ENCODE peak calls at places on chromosomes 7 and 10, in seven cellular contexts. K is tibial artery, Q is suprapubic skin, J is H1, X is thyroid gland, T is cardiac muscle cell, L is endodermal cell. V is an unnamed sample.

GRCh38 chr10:73110345-73110849 is at the start of gene NUDT13:
- DNase-seq in K (peak; percentile 78), T (peak; percentile 87), L (peak; percentile 89), X (peak; percentile 70), Q (no peak), J (peak; percentile 58), V (peak; percentile 78)

GRCh38 chr10:35400600-35401268 is 64.4 kb downstream of the CCNY start:
- DNase-seq in T (peak; percentile 27), J (no peak), K (no peak), Q (no peak), L (no peak), X (no peak), V (no peak)

GRCh38 chr10:104123397-104123796 is 1.4 kb downstream of the SFR1 start:
- DNase-seq in K (no peak), X (no peak), T (peak; percentile 34), J (no peak), L (no peak), Q (no peak), V (no peak)

GRCh38 chr10:71727429-71728217 is 8.0 kb upstream of the C10orf105 start:
- DNase-seq in Q (peak; percentile 92), J (no peak), K (peak; percentile 61), T (peak; percentile 30), L (no peak), X (peak; percentile 94), V (peak; percentile 53)

GRCh38 chr10:78972160-78972946 is 96.4 kb upstream of the ZMIZ1 start:
- DNase-seq in X (peak; percentile 85), L (peak; percentile 76), K (peak; percentile 85), J (no peak), T (peak; percentile 78), Q (peak; percentile 88), V (peak; percentile 76)

GRCh38 chr7:151051108-151051507 is 2.8 kb downstream of the ASIC3 start:
- DNase-seq in J (no peak), Q (no peak), L (peak; percentile 96), K (no peak), T (peak; percentile 79), X (peak; percentile 51), V (peak; percentile 62)

GRCh38 chr10:49609283-49610014 is 661 bp upstream of the SLC18A3 start:
- DNase-seq in L (peak; percentile 79), Q (peak; percentile 64), J (no peak), K (no peak), T (no peak), X (no peak), V (no peak)

GRCh38 chr7:11625669-11626068 is 206.3 kb downstream of the THSD7A start:
- DNase-seq in K (no peak), X (no peak), Q (no peak), L (peak; percentile 50), T (peak; percentile 41), J (no peak), V (peak; percentile 11)

GRCh38 chr10:89352039-89352597 is 24.3 kb downstream of the IFIT3 start:
- DNase-seq in X (peak; percentile 20), L (no peak), T (peak; percentile 97), Q (no peak), K (peak; percentile 62), J (no peak), V (peak; percentile 66)

GRCh38 chr7:107047902-107048782 is 3.6 kb downstream of the PRKAR2B start:
- DNase-seq in X (no peak), J (no peak), L (peak; percentile 84), Q (no peak), K (no peak), T (no peak), V (no peak)

GRCh38 chr7:100469227-100470044 is 5.4 kb upstream of the SPACDR start:
- DNase-seq in T (peak; percentile 82), L (peak; percentile 98), J (no peak), Q (peak; percentile 94), X (peak; percentile 91), K (peak; percentile 82), V (peak; percentile 88)

GRCh38 chr10:23694921-23695824 is 256.3 kb downstream of the OTUD1 start:
- DNase-seq in J (no peak), T (no peak), Q (no peak), K (no peak), L (peak; percentile 80), X (no peak), V (no peak)

GRCh38 chr10:103854687-103855423 is 521 bp downstream of the SH3PXD2A start:
- DNase-seq in K (no peak), J (no peak), Q (no peak), T (peak; percentile 37), L (peak; percentile 76), X (no peak), V (no peak)

GRCh38 chr7:87216701-87217508 is 2.6 kb downstream of the TMEM243 start:
- DNase-seq in K (no peak), J (no peak), L (no peak), X (peak; percentile 16), Q (no peak), T (no peak), V (no peak)

GRCh38 chr10:47253651-47254375 is 46.2 kb upstream of the GDF10 start:
- DNase-seq in L (peak; percentile 39), T (peak; percentile 48), Q (no peak), J (no peak), K (peak; percentile 65), X (peak; percentile 42), V (peak; percentile 70)

GRCh38 chr10:75403144-75404022 is 1.8 kb upstream of the ZNF503 start:
- DNase-seq in J (no peak), K (peak; percentile 41), X (peak; percentile 78), Q (no peak), L (peak; percentile 82), T (no peak), V (peak; percentile 60)

GRCh38 chr10:99394256-99394655 is 36.2 kb downstream of the GOT1 start:
- DNase-seq in L (no peak), X (no peak), J (no peak), Q (no peak), T (no peak), K (no peak), V (peak; percentile 18)

GRCh38 chr7:104111294-104111693 is 96.5 kb downstream of the ORC5 start:
- DNase-seq in X (no peak), L (no peak), T (no peak), Q (no peak), K (no peak), J (no peak), V (no peak)

GRCh38 chr10:74418285-74418872 is 267.4 kb downstream of the ADK start:
- DNase-seq in Q (no peak), T (no peak), L (no peak), K (no peak), X (peak; percentile 65), J (no peak), V (peak; percentile 80)

GRCh38 chr7:152966189-152966588 is 206.6 kb downstream of the ACTR3B start:
- DNase-seq in Q (no peak), J (no peak), L (no peak), T (no peak), X (no peak), K (no peak), V (no peak)

GRCh38 chr7:31214751-31215150 is 125.8 kb downstream of the NEUROD6 start:
- DNase-seq in L (no peak), Q (no peak), X (no peak), K (no peak), T (no peak), J (no peak), V (no peak)
- H3K4me3 ChIP-seq in L (no peak overlapping the region), Q (no peak overlapping the region), X (no peak overlapping the region), K (no peak overlapping the region), T (no peak overlapping the region), J (no peak overlapping the region), V (no peak overlapping the region)

GRCh38 chr7:30684351-30684750 is 2.1 kb upstream of the CRHR2 start:
- DNase-seq in L (peak; percentile 65), K (no peak), T (no peak), X (no peak), J (no peak), Q (no peak), V (no peak)
- TF ChIP-seq CTCF in L (no peak), K (no peak), T (no peak), X (no peak), J (no peak), Q (no peak), V (no peak)

DNA sequence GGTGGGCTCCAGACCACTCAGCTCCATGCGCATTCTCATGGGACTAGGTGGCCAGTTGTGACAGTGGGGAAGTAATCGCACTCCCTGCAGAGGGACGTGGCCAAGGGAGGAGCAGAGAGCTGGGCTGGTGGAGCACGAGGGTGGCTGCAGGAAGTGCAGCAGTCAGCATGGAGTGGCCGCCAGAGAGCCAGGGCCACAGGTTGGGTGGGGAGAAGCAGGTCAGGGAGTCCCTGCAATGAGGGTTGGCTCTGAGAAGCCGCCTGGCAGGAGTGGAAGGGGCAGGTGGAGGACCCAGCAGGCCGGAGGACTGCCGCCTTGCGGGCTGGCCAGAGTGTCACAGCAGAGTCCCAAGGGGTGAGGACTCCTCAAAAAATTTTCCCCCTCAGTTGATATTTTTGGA is 26.2 kb downstream of the FKBP6 start:
- DNase-seq in X (no peak), L (peak; percentile 50), Q (no peak), K (peak; percentile 29), J (no peak), T (no peak), V (no peak)
- H3K4me1 ChIP-seq in X (peaks cover 15% of the 10 kb centered on the region), L (peaks cover 6% of the 10 kb centered on the region), Q (peaks cover 12% of the 10 kb centered on the region), K (no peaks in the 10 kb centered on the region), J (peaks cover 11% of the 10 kb centered on the region), T (peaks cover 17% of the 10 kb centered on the region), V (peaks cover 20% of the 10 kb centered on the region)

DNA sequence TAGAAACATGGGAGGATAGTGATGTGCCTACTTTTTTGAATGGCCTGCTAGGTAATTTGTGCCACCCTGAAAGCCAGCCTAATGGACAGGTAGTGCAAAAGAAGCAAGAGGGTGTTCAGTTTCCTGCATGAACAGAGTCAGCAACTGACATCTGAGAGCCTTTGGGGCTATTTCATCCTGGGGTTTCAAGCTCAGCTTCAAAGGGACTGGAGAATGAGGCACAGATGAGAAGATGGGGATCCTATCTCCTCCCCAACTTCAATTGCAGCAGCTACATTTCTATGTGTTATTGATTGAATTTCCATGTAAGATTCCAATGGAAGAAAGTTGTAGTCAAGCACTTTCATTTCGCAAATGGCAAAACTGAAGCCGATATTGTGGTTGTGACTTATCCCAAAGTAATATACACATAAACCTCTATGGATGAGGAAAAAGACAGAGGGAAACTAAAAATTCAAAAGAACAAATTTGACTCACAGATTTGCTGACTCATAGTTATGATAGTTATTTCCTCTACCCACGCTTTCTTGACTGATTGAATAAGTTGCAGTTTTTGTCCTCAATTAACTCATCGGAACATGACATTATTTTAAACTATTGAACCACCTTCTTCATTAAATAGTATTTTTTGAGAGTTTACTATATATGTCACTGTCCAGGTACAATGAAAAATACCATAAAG is 42.6 kb upstream of the NRP1 start:
- DNase-seq in J (no peak), T (peak; percentile 73), K (no peak), L (no peak), X (no peak), Q (no peak), V (no peak)
- H3K4me3 ChIP-seq in J (no peak overlapping the region), T (no peak overlapping the region), K (no peak overlapping the region), L (no peak overlapping the region), X (no peak overlapping the region), Q (no peak overlapping the region), V (no peak overlapping the region)

V was measured in body of pancreas.